ENCODE peak calls at places on chromosomes 2 and 18, in four cellular contexts. T is A172; I is cardiac fibroblast; B is activated CD8-positive, alpha-beta T cell treated with anti-CD3 and anti-CD28 coated beads for 36 hours. K is an unnamed sample.

GRCh38 chr2:14424478-14425390 is 207.8 kb upstream of the LRATD1 start:
- DNase-seq in I (no peak), T (no peak), B (no peak), K (no peak)

GRCh38 chr2:18187214-18187613 is 308.7 kb downstream of the KCNS3 start:
- DNase-seq in T (no peak), B (no peak), I (no peak), K (no peak)

GRCh38 chr18:26268454-26268853 is 42.2 kb downstream of the TAF4B start:
- DNase-seq in T (no peak), I (no peak), B (no peak), K (no peak)

GRCh38 chr2:174334781-174335604 is at the start of gene SP9:
- DNase-seq in I (no peak), T (peak; percentile 48), B (peak; percentile 39), K (no peak)

GRCh38 chr2:126933707-126934106 is 35.0 kb downstream of the TEX51 start:
- DNase-seq in T (no peak), I (no peak), B (no peak), K (no peak)

GRCh38 chr2:191539068-191539467 is 138.9 kb upstream of the NABP1 start:
- DNase-seq in B (peak; percentile 63), T (peak; percentile 18), I (peak; percentile 46), K (no peak)

GRCh38 chr2:60948926-60949579 is 67.7 kb downstream of the REL start:
- DNase-seq in B (no peak), T (peak; percentile 72), I (peak; percentile 10), K (no peak)

GRCh38 chr2:237702439-237703397 is 75.3 kb downstream of the LRRFIP1 start:
- DNase-seq in B (peak; percentile 76), T (peak; percentile 79), I (peak; percentile 89), K (no peak)

GRCh38 chr2:159091381-159091780 is 122.9 kb downstream of the TANC1 start:
- DNase-seq in B (no peak), I (peak; percentile 84), T (peak; percentile 72), K (no peak)

GRCh38 chr2:233832869-233833812 is 21.2 kb downstream of the HJURP start:
- DNase-seq in B (no peak), T (peak; percentile 86), I (peak; percentile 82), K (no peak)

GRCh38 chr2:23375448-23375847 is 9.5 kb upstream of the KLHL29 start:
- DNase-seq in I (no peak), T (peak; percentile 64), B (no peak), K (peak; percentile 54)

K was measured in LNCaP clone FGC.